ENCODE peak calls at places on chromosomes 11 and 22, in ten cellular contexts. One of them, this sample, is unnamed.

GRCh38 chr11:126452256-126452655 is 96.8 kb downstream of the ST3GAL4 start:
- DNase-seq in EL: no peak
- DNase-seq in cardiac muscle cell: no peak
- DNase-seq in GM04503: no peak
- DNase-seq in fibroblast of mammary gland: no peak
- DNase-seq in NCI-H446: no peak
- DNase-seq in T-helper 2 cell: no peak
- DNase-seq in NCI-H1417: peak; percentile 91
- DNase-seq in esophagus squamous epithelium: no peak
- DNase-seq in CD14-positive monocyte: no peak
- DNase-seq in this sample: no peak

GRCh38 chr11:99020324-99021225 is at the start of gene CNTN5:
- DNase-seq in esophagus squamous epithelium: no peak
- DNase-seq in NCI-H446: no peak
- DNase-seq in cardiac muscle cell: peak; percentile 87
- DNase-seq in EL: peak; percentile 1
- DNase-seq in T-helper 2 cell: no peak
- DNase-seq in CD14-positive monocyte: peak; percentile 41
- DNase-seq in GM04503: no peak
- DNase-seq in NCI-H1417: peak; percentile 94
- DNase-seq in fibroblast of mammary gland: peak; percentile 7
- DNase-seq in this sample: peak; percentile 13

GRCh38 chr11:3346587-3346986 is 32.4 kb downstream of the ZNF195 start:
- DNase-seq in cardiac muscle cell: no peak
- DNase-seq in fibroblast of mammary gland: no peak
- DNase-seq in T-helper 2 cell: no peak
- DNase-seq in esophagus squamous epithelium: no peak
- DNase-seq in GM04503: no peak
- DNase-seq in CD14-positive monocyte: no peak
- DNase-seq in NCI-H1417: no peak
- DNase-seq in NCI-H446: no peak
- DNase-seq in EL: no peak
- DNase-seq in this sample: no peak

GRCh38 chr11:57353024-57353423 is 14.9 kb downstream of the P2RX3 start:
- DNase-seq in NCI-H1417: no peak
- DNase-seq in CD14-positive monocyte: no peak
- DNase-seq in esophagus squamous epithelium: no peak
- DNase-seq in GM04503: no peak
- DNase-seq in fibroblast of mammary gland: no peak
- DNase-seq in EL: no peak
- DNase-seq in T-helper 2 cell: no peak
- DNase-seq in NCI-H446: no peak
- DNase-seq in cardiac muscle cell: no peak
- DNase-seq in this sample: no peak

GRCh38 chr11:12165237-12165875 is 55.0 kb downstream of the MICAL2 start:
- DNase-seq in cardiac muscle cell: no peak
- DNase-seq in fibroblast of mammary gland: no peak
- DNase-seq in EL: no peak
- DNase-seq in T-helper 2 cell: no peak
- DNase-seq in NCI-H1417: no peak
- DNase-seq in GM04503: no peak
- DNase-seq in esophagus squamous epithelium: no peak
- DNase-seq in CD14-positive monocyte: no peak
- DNase-seq in NCI-H446: no peak
- DNase-seq in this sample: no peak

GRCh38 chr22:50674127-50674493 is 1.5 kb downstream of the SHANK3 start:
- DNase-seq in esophagus squamous epithelium: no peak
- DNase-seq in EL: no peak
- DNase-seq in NCI-H446: no peak
- DNase-seq in CD14-positive monocyte: no peak
- DNase-seq in cardiac muscle cell: peak; percentile 45
- DNase-seq in GM04503: no peak
- DNase-seq in fibroblast of mammary gland: no peak
- DNase-seq in NCI-H1417: no peak
- DNase-seq in T-helper 2 cell: no peak
- DNase-seq in this sample: no peak

GRCh38 chr11:11265320-11265719 is 87.7 kb downstream of the CSNK2A3 start:
- DNase-seq in cardiac muscle cell: no peak
- DNase-seq in NCI-H446: no peak
- DNase-seq in EL: no peak
- DNase-seq in fibroblast of mammary gland: no peak
- DNase-seq in esophagus squamous epithelium: no peak
- DNase-seq in T-helper 2 cell: no peak
- DNase-seq in NCI-H1417: no peak
- DNase-seq in GM04503: no peak
- DNase-seq in CD14-positive monocyte: no peak
- DNase-seq in this sample: no peak

GRCh38 chr22:42313204-42313603 is 42.8 kb upstream of the TCF20 start:
- DNase-seq in EL: no peak
- DNase-seq in GM04503: no peak
- DNase-seq in CD14-positive monocyte: no peak
- DNase-seq in NCI-H1417: peak; percentile 39
- DNase-seq in T-helper 2 cell: no peak
- DNase-seq in NCI-H446: no peak
- DNase-seq in cardiac muscle cell: no peak
- DNase-seq in fibroblast of mammary gland: no peak
- DNase-seq in esophagus squamous epithelium: no peak
- DNase-seq in this sample: peak; percentile 22

GRCh38 chr22:28297504-28297903 is 378.4 kb upstream of the PITPNB start:
- DNase-seq in NCI-H446: no peak
- DNase-seq in esophagus squamous epithelium: no peak
- DNase-seq in GM04503: no peak
- DNase-seq in CD14-positive monocyte: no peak
- DNase-seq in cardiac muscle cell: no peak
- DNase-seq in T-helper 2 cell: no peak
- DNase-seq in NCI-H1417: no peak
- DNase-seq in fibroblast of mammary gland: no peak
- DNase-seq in EL: no peak
- DNase-seq in this sample: no peak

GRCh38 chr11:104843150-104843837 is 55.0 kb downstream of the CASP12 start:
- DNase-seq in CD14-positive monocyte: no peak
- DNase-seq in esophagus squamous epithelium: no peak
- DNase-seq in fibroblast of mammary gland: no peak
- DNase-seq in NCI-H446: no peak
- DNase-seq in T-helper 2 cell: no peak
- DNase-seq in EL: no peak
- DNase-seq in cardiac muscle cell: no peak
- DNase-seq in NCI-H1417: no peak
- DNase-seq in GM04503: no peak
- DNase-seq in this sample: no peak

GRCh38 chr11:111735262-111736116 is 30.7 kb downstream of the PPP2R1B start:
- DNase-seq in NCI-H446: peak; percentile 88
- DNase-seq in T-helper 2 cell: no peak
- DNase-seq in NCI-H1417: peak; percentile 90
- DNase-seq in fibroblast of mammary gland: peak; percentile 100
- DNase-seq in CD14-positive monocyte: no peak
- DNase-seq in cardiac muscle cell: no peak
- DNase-seq in GM04503: peak; percentile 94
- DNase-seq in esophagus squamous epithelium: no peak
- DNase-seq in EL: peak; percentile 99
- DNase-seq in this sample: peak; percentile 91

GRCh38 chr11:72079776-72080325 is 491 bp downstream of the NUMA1 start:
- DNase-seq in fibroblast of mammary gland: no peak
- DNase-seq in GM04503: no peak
- DNase-seq in NCI-H446: peak; percentile 80
- DNase-seq in EL: no peak
- DNase-seq in T-helper 2 cell: no peak
- DNase-seq in esophagus squamous epithelium: no peak
- DNase-seq in CD14-positive monocyte: no peak
- DNase-seq in cardiac muscle cell: no peak
- DNase-seq in NCI-H1417: peak; percentile 74
- DNase-seq in this sample: peak; percentile 49

GRCh38 chr11:67632175-67632981 is 2.6 kb upstream of the NUDT8 start:
- DNase-seq in fibroblast of mammary gland: no peak
- DNase-seq in EL: no peak
- DNase-seq in NCI-H446: no peak
- DNase-seq in GM04503: no peak
- DNase-seq in T-helper 2 cell: no peak
- DNase-seq in esophagus squamous epithelium: no peak
- DNase-seq in cardiac muscle cell: no peak
- DNase-seq in NCI-H1417: no peak
- DNase-seq in CD14-positive monocyte: no peak
- DNase-seq in this sample: no peak

GRCh38 chr11:114262681-114263509 is 33.3 kb upstream of the NNMT start:
- DNase-seq in NCI-H1417: peak; percentile 89
- DNase-seq in EL: peak; percentile 44
- DNase-seq in esophagus squamous epithelium: no peak
- DNase-seq in GM04503: no peak
- DNase-seq in fibroblast of mammary gland: peak; percentile 69
- DNase-seq in cardiac muscle cell: peak; percentile 82
- DNase-seq in NCI-H446: peak; percentile 38
- DNase-seq in CD14-positive monocyte: no peak
- DNase-seq in T-helper 2 cell: no peak
- DNase-seq in this sample: peak; percentile 46

GRCh38 chr11:33735426-33736147 is 636 bp downstream of the CD59 start:
- DNase-seq in fibroblast of mammary gland: no peak
- DNase-seq in esophagus squamous epithelium: no peak
- DNase-seq in NCI-H1417: peak; percentile 77
- DNase-seq in cardiac muscle cell: peak; percentile 57
- DNase-seq in CD14-positive monocyte: no peak
- DNase-seq in T-helper 2 cell: no peak
- DNase-seq in EL: peak; percentile 50
- DNase-seq in NCI-H446: no peak
- DNase-seq in GM04503: no peak
- DNase-seq in this sample: no peak

GRCh38 chr11:134364261-134364660 is 32.5 kb downstream of the GLB1L2 start:
- DNase-seq in fibroblast of mammary gland: no peak
- DNase-seq in NCI-H446: no peak
- DNase-seq in GM04503: no peak
- DNase-seq in cardiac muscle cell: no peak
- DNase-seq in EL: no peak
- DNase-seq in NCI-H1417: no peak
- DNase-seq in T-helper 2 cell: no peak
- DNase-seq in esophagus squamous epithelium: no peak
- DNase-seq in CD14-positive monocyte: no peak
- DNase-seq in this sample: no peak

GRCh38 chr11:134749040-134749586 is 337.1 kb upstream of the B3GAT1 start:
- DNase-seq in EL: no peak
- DNase-seq in CD14-positive monocyte: no peak
- DNase-seq in NCI-H1417: no peak
- DNase-seq in NCI-H446: no peak
- DNase-seq in cardiac muscle cell: no peak
- DNase-seq in T-helper 2 cell: no peak
- DNase-seq in GM04503: no peak
- DNase-seq in esophagus squamous epithelium: no peak
- DNase-seq in fibroblast of mammary gland: no peak
- DNase-seq in this sample: no peak

This sample was measured in NCI-H510A treated with DMSO at 0.1 percent for 48 hours.